ENCODE peak calls at places on chromosomes 11 and 22, in ten cellular contexts. H is astrocyte, M is OCI-LY7, C is prostate gland, W is heart right ventricle, T is adrenal gland, Q is colonic mucosa, R is H9, K is uterus, X is body of pancreas. F is an unnamed sample. For H3K4me1, the result is how much of the 10 kb centered on the place peaks cover.

GRCh38 chr11:75422248-75423231 is 10.5 kb downstream of the KLHL35 start:
- DNase-seq in H (no peak), M (no peak), C (peak), W (no peak), T (no peak), Q (peak), R (no peak), K (no peak), X (peak), F (no peak)

GRCh38 chr11:99534812-99535211 is 514.1 kb downstream of the CNTN5 start:
- DNase-seq in H (no peak), M (no peak), C (no peak), W (no peak), T (no peak), Q (no peak), R (no peak), K (no peak), X (no peak), F (no peak)

GRCh38 chr11:26904114-26904513 is 89.8 kb upstream of the FIBIN start:
- DNase-seq in H (no peak), M (no peak), C (no peak), W (no peak), T (no peak), Q (no peak), R (no peak), K (no peak), X (no peak), F (no peak)

GRCh38 chr11:65479184-65480145 is 19.4 kb upstream of the MALAT1 start:
- DNase-seq in H (peak), M (no peak), C (peak), W (peak), T (peak), Q (peak), R (peak), K (peak), X (peak), F (no peak)

GRCh38 chr11:1271927-1272326 is 37.5 kb downstream of the TOLLIP start:
- DNase-seq in H (no peak), M (no peak), C (no peak), W (no peak), T (no peak), Q (no peak), R (no peak), K (no peak), X (no peak), F (no peak)

GRCh38 chr11:123377355-123377754 is 52.7 kb upstream of the GRAMD1B start:
- DNase-seq in H (no peak), M (no peak), C (no peak), W (no peak), T (no peak), Q (no peak), R (no peak), K (no peak), X (no peak), F (no peak)

GRCh38 chr11:1647901-1648721 is 18.5 kb downstream of the KRTAP5-5 start:
- DNase-seq in H (no peak), M (no peak), C (no peak), W (no peak), T (no peak), Q (no peak), R (no peak), K (no peak), X (no peak), F (no peak)

GRCh38 chr11:35031869-35032268 is 107.1 kb upstream of the CD44 start:
- DNase-seq in H (no peak), M (no peak), C (no peak), W (no peak), T (no peak), Q (no peak), R (no peak), K (no peak), X (no peak), F (no peak)

GRCh38 chr11:71488086-71488967 is 35.3 kb downstream of the NADSYN1 start:
- DNase-seq in H (peak), M (no peak), C (no peak), W (no peak), T (peak), Q (no peak), R (peak), K (no peak), X (no peak), F (no peak)

GRCh38 chr11:67282876-67283371 is 6.2 kb upstream of the ANKRD13D start:
- DNase-seq in H (no peak), M (no peak), C (no peak), W (peak), T (no peak), Q (no peak), R (no peak), K (no peak), X (no peak), F (no peak)

GRCh38 chr11:34234086-34234740 is 123.6 kb downstream of the ABTB2 start:
- DNase-seq in H (peak), M (peak), C (peak), W (no peak), T (no peak), Q (peak), R (peak), K (no peak), X (peak), F (no peak)

GRCh38 chr22:49967333-49968241 is 7.0 kb downstream of the PIM3 start:
- DNase-seq in H (no peak), M (peak), C (peak), W (peak), T (peak), Q (peak), R (peak), K (peak), X (peak), F (peak)

GRCh38 chr22:49965291-49966040 is 4.9 kb downstream of the PIM3 start:
- DNase-seq in H (no peak), M (no peak), C (no peak), W (peak), T (peak), Q (peak), R (peak), K (peak), X (peak), F (peak)

GRCh38 chr22:49964493-49965290 is 4.1 kb downstream of the PIM3 start:
- DNase-seq in H (no peak), M (no peak), C (no peak), W (peak), T (peak), Q (peak), R (peak), K (peak), X (peak), F (peak)

GRCh38 chr22:49966716-49967332 is 6.3 kb downstream of the PIM3 start:
- DNase-seq in H (no peak), M (no peak), C (no peak), W (peak), T (peak), Q (peak), R (peak), K (peak), X (peak), F (peak)

GRCh38 chr22:49966041-49966715 is 5.6 kb downstream of the PIM3 start:
- DNase-seq in H (no peak), M (no peak), C (no peak), W (peak), T (peak), Q (peak), R (peak), K (peak), X (peak), F (peak)
- H3K4me1 ChIP-seq in H (under half), M (half or more), C (under half), W (half or more), T (half or more), Q (under half), R (under half), K (half or more), X (half or more), F (half or more)

DNA sequence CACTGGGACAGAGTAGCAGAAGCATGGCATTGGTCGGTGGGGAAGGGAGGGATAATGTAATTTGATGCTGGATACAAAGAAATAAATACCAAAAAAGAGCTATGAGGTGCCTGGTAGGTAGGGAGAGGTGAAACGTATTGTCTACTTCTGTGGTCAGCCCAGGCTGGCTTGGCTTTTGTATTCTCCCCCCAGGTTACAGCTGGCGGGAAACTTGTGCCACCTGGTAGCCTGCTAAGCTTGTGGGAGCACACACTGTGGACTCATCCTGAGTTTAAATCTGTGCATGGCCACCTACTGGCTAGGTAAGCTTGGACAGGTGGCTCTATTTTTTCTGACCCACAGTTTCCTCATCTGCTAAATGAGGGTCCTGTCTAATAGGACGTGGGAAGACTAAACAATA is 165.2 kb upstream of the E2F8 start:
- DNase-seq in H (no peak), M (no peak), C (no peak), W (no peak), T (no peak), Q (no peak), R (no peak), K (no peak), X (no peak), F (no peak)
- H3K27ac ChIP-seq in H (no peak), M (no peak), C (no peak), W (no peak), T (no peak), Q (no peak), R (no peak), K (no peak), X (no peak), F (no peak)

GRCh38 chr22:26558246-26558895 is 31.6 kb downstream of the TPST2 start:
- DNase-seq in H (peak), M (no peak), C (no peak), W (no peak), T (peak), Q (no peak), R (no peak), K (no peak), X (peak), F (no peak)
- TF ChIP-seq CTCF in H (no peak), M (no peak), C (no peak), W (no peak), T (no peak), Q (no peak), R (peak), K (no peak), X (no peak), F (no peak)

DNA sequence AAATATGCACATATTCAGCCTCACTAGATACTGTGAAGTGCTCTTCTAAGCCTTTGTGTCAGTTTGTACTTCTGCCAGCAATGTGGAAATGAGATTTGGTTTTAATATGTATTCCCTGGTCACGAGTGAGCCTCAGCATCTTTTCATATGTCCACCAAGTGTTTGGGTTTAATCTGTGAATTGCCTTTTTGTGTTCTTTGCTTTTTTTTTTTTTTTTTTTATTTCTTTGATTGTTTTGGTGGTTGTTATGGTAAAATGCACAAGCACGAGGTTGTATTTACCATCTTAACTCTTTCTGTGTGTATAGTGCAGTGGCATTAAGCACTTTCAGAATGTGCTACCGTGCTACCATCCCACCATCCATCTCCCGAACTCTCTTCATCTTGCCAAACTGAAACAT is 34.9 kb downstream of the ST3GAL4 start:
- DNase-seq in H (no peak), M (no peak), C (no peak), W (no peak), T (no peak), Q (no peak), R (no peak), K (no peak), X (no peak), F (no peak)
- H3K4me1 ChIP-seq in H (under half), M (under half), C (under half), W (half or more), T (under half), Q (under half), R (under half), K (under half), X (under half), F (under half)

GRCh38 chr11:128628343-128628673 is 41.0 kb upstream of the ETS1 start:
- DNase-seq in H (no peak), M (no peak), C (no peak), W (no peak), T (no peak), Q (no peak), R (no peak), K (no peak), X (no peak), F (no peak)

GRCh38 chr11:128625766-128626165 is 38.4 kb upstream of the ETS1 start:
- DNase-seq in H (no peak), M (peak), C (no peak), W (no peak), T (no peak), Q (no peak), R (no peak), K (no peak), X (no peak), F (no peak)

GRCh38 chr11:128627666-128628342 is 40.4 kb upstream of the ETS1 start:
- DNase-seq in H (no peak), M (peak), C (no peak), W (no peak), T (no peak), Q (no peak), R (no peak), K (no peak), X (no peak), F (no peak)

GRCh38 chr11:128628686-128629085 is 41.3 kb upstream of the ETS1 start:
- DNase-seq in H (no peak), M (peak), C (no peak), W (no peak), T (no peak), Q (no peak), R (no peak), K (no peak), X (no peak), F (no peak)

GRCh38 chr11:128626913-128627665 is 39.7 kb upstream of the ETS1 start:
- DNase-seq in H (no peak), M (no peak), C (no peak), W (no peak), T (no peak), Q (no peak), R (no peak), K (no peak), X (no peak), F (no peak)
- H3K27ac ChIP-seq in H (no peak), M (peak), C (no peak), W (no peak), T (no peak), Q (no peak), R (no peak), K (no peak), X (no peak), F (peak)